ENCODE peak calls at places on chromosomes 4 and X, in eight cellular contexts. H is adipocyte; M is cardiac muscle cell; Z is SJSA1; S is right lobe of liver; U is heart left ventricle; E is CD4-positive, CD25-positive, alpha-beta regulatory T cell; W is fibroblast of lung. P is an unnamed sample. For H3K9me3, the result is how much of the 10 kb centered on the place peaks cover.

GRCh38 chr4:112410364-112410763 is 105.6 kb downstream of the NEUROG2 start:
- DNase-seq in W (no peak), Z (no peak), E (no peak), H (no peak), S (no peak), U (no peak), M (no peak), P (no peak)

GRCh38 chrX:130539721-130540321 is 138.0 kb downstream of the RBMX2 start:
- DNase-seq in U (peak), M (peak), H (peak), Z (peak), E (no peak), W (peak), S (peak), P (no peak)

GRCh38 chr4:70994069-70994366 is 569 bp downstream of the DCK start:
- DNase-seq in H (no peak), W (no peak), S (no peak), Z (peak), E (no peak), M (no peak), U (no peak), P (no peak)

GRCh38 chr4:25552580-25553271 is 102.9 kb upstream of the SLC34A2 start:
- DNase-seq in U (peak), S (no peak), E (no peak), Z (no peak), H (no peak), M (no peak), W (no peak), P (no peak)

GRCh38 chr4:10605746-10606482 is 78.7 kb downstream of the CLNK start:
- DNase-seq in Z (peak), E (no peak), S (no peak), M (no peak), U (no peak), H (peak), W (peak), P (peak)

GRCh38 chrX:112636288-112636687 is 43.5 kb downstream of the LHFPL1 start:
- DNase-seq in Z (peak), S (no peak), M (no peak), U (no peak), W (peak), E (no peak), H (peak), P (no peak)

GRCh38 chr4:132642196-132642817 is 506.8 kb upstream of the PCDH10 start:
- DNase-seq in H (peak), Z (no peak), M (peak), U (no peak), S (no peak), W (peak), E (no peak), P (peak)

GRCh38 chr4:53981573-53981972 is 82.8 kb downstream of the CHIC2 start:
- DNase-seq in M (no peak), U (no peak), Z (no peak), H (peak), E (no peak), S (no peak), W (no peak), P (no peak)

GRCh38 chrX:39162322-39162721 is 361.1 kb downstream of the MID1IP1 start:
- DNase-seq in S (no peak), Z (no peak), W (no peak), H (no peak), E (peak), M (no peak), U (peak), P (no peak)

GRCh38 chrX:153867139-153867538 is 18.8 kb downstream of the L1CAM start:
- DNase-seq in U (no peak), Z (no peak), E (no peak), H (no peak), M (no peak), S (no peak), W (no peak), P (no peak)

GRCh38 chr4:16687845-16688244 is 210.6 kb downstream of the LDB2 start:
- DNase-seq in M (no peak), H (no peak), U (no peak), W (peak), S (no peak), E (no peak), Z (no peak), P (no peak)

GRCh38 chr4:79213702-79214101 is 112.2 kb downstream of the NAA11 start:
- DNase-seq in M (no peak), W (no peak), U (no peak), S (no peak), Z (no peak), E (no peak), H (no peak), P (no peak)

GRCh38 chr4:185128272-185129119 is 14.6 kb upstream of the SLC25A4 start:
- DNase-seq in W (peak), S (no peak), E (no peak), M (peak), H (peak), U (peak), Z (no peak), P (no peak)

GRCh38 chr4:185395255-185395955 is at the start of gene LRP2BP:
- DNase-seq in M (no peak), U (no peak), E (no peak), Z (no peak), S (no peak), W (no peak), H (no peak), P (no peak)

GRCh38 chr4:3699678-3700077 is 66.5 kb upstream of the ADRA2C start:
- DNase-seq in M (no peak), Z (no peak), H (no peak), U (no peak), W (no peak), E (no peak), S (no peak), P (no peak)

GRCh38 chr4:78864405-78865024 is 74.7 kb downstream of the PAQR3 start:
- DNase-seq in E (no peak), Z (no peak), M (peak), W (peak), H (peak), U (no peak), S (no peak), P (peak)

GRCh38 chrX:40411350-40412111 is 169.2 kb upstream of the ATP6AP2 start:
- DNase-seq in E (no peak), H (no peak), S (no peak), Z (no peak), W (no peak), M (no peak), U (no peak), P (no peak)

GRCh38 chr4:15043922-15044321 is 41.6 kb downstream of the CPEB2 start:
- DNase-seq in W (no peak), M (no peak), E (no peak), S (peak), H (no peak), U (no peak), Z (no peak), P (no peak)

GRCh38 chr4:1243451-1244080 is 5.4 kb downstream of the CTBP1 start:
- DNase-seq in M (no peak), W (no peak), Z (no peak), E (no peak), S (peak), U (no peak), H (no peak), P (no peak)

GRCh38 chrX:73577368-73577767 is 14.4 kb downstream of the CHIC1 start:
- DNase-seq in S (no peak), M (no peak), E (no peak), Z (peak), U (no peak), W (peak), H (peak), P (peak)

GRCh38 chrX:107673933-107674479 is 45.7 kb downstream of the PRPS1 start:
- DNase-seq in M (no peak), H (peak), E (peak), W (no peak), Z (peak), U (peak), S (peak), P (no peak)

GRCh38 chrX:51825432-51825831 is 68.0 kb upstream of the MAGED1 start:
- DNase-seq in H (peak), E (no peak), S (no peak), W (no peak), U (no peak), M (no peak), Z (no peak), P (no peak)

GRCh38 chrX:47245156-47245555 is 12.3 kb downstream of the USP11 start:
- DNase-seq in M (no peak), H (no peak), U (no peak), W (no peak), E (no peak), Z (no peak), S (no peak), P (no peak)

GRCh38 chrX:56785442-56785841 is 56.4 kb downstream of the NBDY start:
- DNase-seq in Z (no peak), E (no peak), M (no peak), W (no peak), S (no peak), H (no peak), U (no peak), P (no peak)

GRCh38 chr4:156968479-156968984 is 3.1 kb downstream of the PDGFC start:
- DNase-seq in W (peak), H (peak), M (peak), S (peak), E (no peak), Z (peak), U (peak), P (no peak)

GRCh38 chr4:155047755-155048154 is 160.7 kb upstream of the NPY2R start:
- DNase-seq in E (no peak), M (no peak), U (no peak), S (no peak), Z (no peak), W (peak), H (no peak), P (no peak)

GRCh38 chrX:1802912-1803311 is 188.1 kb downstream of the ASMT start:
- DNase-seq in M (no peak), U (no peak), E (no peak), H (no peak), Z (no peak), S (no peak), W (no peak), P (no peak)

GRCh38 chrX:45422216-45422925 is 221.7 kb upstream of the DIPK2B start:
- DNase-seq in H (no peak), Z (no peak), U (no peak), E (no peak), M (no peak), W (peak), S (no peak), P (no peak)

GRCh38 chrX:21779095-21779494 is 21.2 kb upstream of the SMPX start:
- DNase-seq in U (no peak), E (no peak), M (no peak), W (no peak), S (no peak), H (no peak), Z (no peak), P (no peak)

GRCh38 chr4:102787096-102787867 is 26.5 kb upstream of the MANBA start:
- DNase-seq in S (no peak), Z (no peak), E (no peak), M (no peak), H (peak), W (peak), U (no peak), P (no peak)

GRCh38 chrX:115499112-115499805 is 61.7 kb upstream of the PLS3 start:
- DNase-seq in Z (no peak), M (no peak), W (no peak), H (peak), E (no peak), U (no peak), S (no peak), P (no peak)

GRCh38 chrX:49995021-49995731 is 72.8 kb downstream of the CLCN5 start:
- DNase-seq in U (no peak), M (peak), H (peak), Z (no peak), W (peak), E (no peak), S (no peak), P (no peak)

GRCh38 chrX:69107231-69107739 is 58.0 kb downstream of the PJA1 start:
- DNase-seq in M (peak), W (no peak), H (no peak), U (peak), E (no peak), Z (no peak), S (no peak), P (no peak)

GRCh38 chrX:71492086-71493065 is 40.5 kb upstream of the OGT start:
- DNase-seq in U (peak), H (peak), Z (peak), S (peak), M (peak), E (peak), W (peak), P (no peak)

GRCh38 chr4:98608343-98608742 is 50.1 kb downstream of the TSPAN5 start:
- DNase-seq in E (no peak), H (no peak), S (no peak), Z (no peak), W (no peak), M (no peak), U (no peak), P (no peak)

GRCh38 chr4:176149680-176150079 is 45.7 kb downstream of the SPATA4 start:
- DNase-seq in S (no peak), W (peak), Z (no peak), U (no peak), E (no peak), H (no peak), M (no peak), P (no peak)

GRCh38 chr4:137519406-137519805 is 12.9 kb downstream of the PCDH18 start:
- DNase-seq in M (no peak), W (peak), H (peak), S (no peak), Z (no peak), U (no peak), E (no peak), P (peak)

GRCh38 chrX:55119271-55119670 is 30.5 kb downstream of the PAGE2 start:
- DNase-seq in E (no peak), S (no peak), Z (no peak), H (no peak), W (no peak), M (no peak), U (no peak), P (no peak)
- H3K9me3 ChIP-seq in E (under half), S (under half), Z (under half), H (under half), W (under half), M (under half), U (under half), P (under half)

GRCh38 chr4:6056976-6057766 is 38.9 kb upstream of the C4orf50 start:
- DNase-seq in W (no peak), S (no peak), H (no peak), Z (no peak), U (no peak), E (no peak), M (no peak), P (no peak)
- H3K9me3 ChIP-seq in W (under half), S (under half), H (under half), Z (under half), U (under half), E (under half), M (under half), P (half or more)

GRCh38 chrX:55593296-55593695 is 29.9 kb upstream of the FOXR2 start:
- DNase-seq in S (no peak), W (no peak), Z (no peak), E (no peak), U (no peak), M (no peak), H (no peak), P (no peak)
- H3K9me3 ChIP-seq in S (under half), W (under half), Z (under half), E (under half), U (under half), M (under half), H (under half), P (under half)

GRCh38 chrX:9501362-9501761 is 36.5 kb downstream of the TBL1X start:
- DNase-seq in H (no peak), W (no peak), S (no peak), E (no peak), M (no peak), U (no peak), Z (no peak), P (no peak)

GRCh38 chrX:9498236-9498635 is 33.4 kb downstream of the TBL1X start:
- DNase-seq in H (no peak), E (no peak), M (peak), Z (no peak), S (no peak), W (peak), U (no peak), P (no peak)

GRCh38 chrX:9500584-9500983 is 35.7 kb downstream of the TBL1X start:
- DNase-seq in Z (no peak), H (no peak), W (no peak), M (no peak), U (no peak), S (no peak), E (no peak), P (no peak)

GRCh38 chrX:9503261-9503660 is 38.4 kb downstream of the TBL1X start:
- DNase-seq in H (no peak), M (no peak), U (no peak), E (no peak), S (no peak), W (no peak), Z (no peak), P (no peak)
- H3K9me3 ChIP-seq in H (under half), M (under half), U (under half), E (under half), S (under half), W (under half), Z (under half), P (under half)

P was measured in AG04450.